ENCODE peak calls at places on chromosome 17, in five cellular contexts. One of them, this sample, is unnamed.

GRCh38 chr17:3685174-3685812 is 10.7 kb downstream of the P2RX5 start:
- DNase-seq in GM20000: no peak
- DNase-seq in stimulated activated CD8-positive, alpha-beta memory T cell treated with anti-CD3 and anti-CD28 coated beads, Interleukin-4, amount 100 ng/mL, for 1 hour: no peak
- DNase-seq in posterior cingulate gyrus: no peak
- DNase-seq in pancreas: no peak
- DNase-seq in this sample: no peak

GRCh38 chr17:77011173-77012011 is 129.4 kb upstream of the SEC14L1 start:
- DNase-seq in GM20000: no peak
- DNase-seq in pancreas: no peak
- DNase-seq in posterior cingulate gyrus: no peak
- DNase-seq in stimulated activated CD8-positive, alpha-beta memory T cell treated with anti-CD3 and anti-CD28 coated beads, Interleukin-4, amount 100 ng/mL, for 1 hour: no peak
- DNase-seq in this sample: no peak

GRCh38 chr17:40122944-40123810 is 1.4 kb downstream of the MSL1 start:
- DNase-seq in posterior cingulate gyrus: peak
- DNase-seq in pancreas: peak
- DNase-seq in GM20000: peak
- DNase-seq in stimulated activated CD8-positive, alpha-beta memory T cell treated with anti-CD3 and anti-CD28 coated beads, Interleukin-4, amount 100 ng/mL, for 1 hour: no peak
- DNase-seq in this sample: peak

GRCh38 chr17:62671553-62671952 is 44.1 kb downstream of the MRC2 start:
- DNase-seq in stimulated activated CD8-positive, alpha-beta memory T cell treated with anti-CD3 and anti-CD28 coated beads, Interleukin-4, amount 100 ng/mL, for 1 hour: no peak
- DNase-seq in pancreas: peak
- DNase-seq in GM20000: no peak
- DNase-seq in posterior cingulate gyrus: no peak
- DNase-seq in this sample: no peak

GRCh38 chr17:81641825-81642489 is 5.0 kb downstream of the TSPAN10 start:
- DNase-seq in GM20000: no peak
- DNase-seq in posterior cingulate gyrus: no peak
- DNase-seq in stimulated activated CD8-positive, alpha-beta memory T cell treated with anti-CD3 and anti-CD28 coated beads, Interleukin-4, amount 100 ng/mL, for 1 hour: no peak
- DNase-seq in pancreas: no peak
- DNase-seq in this sample: no peak

GRCh38 chr17:67477687-67478086 is 100.6 kb downstream of the PITPNC1 start:
- DNase-seq in posterior cingulate gyrus: no peak
- DNase-seq in stimulated activated CD8-positive, alpha-beta memory T cell treated with anti-CD3 and anti-CD28 coated beads, Interleukin-4, amount 100 ng/mL, for 1 hour: no peak
- DNase-seq in GM20000: no peak
- DNase-seq in pancreas: no peak
- DNase-seq in this sample: no peak

GRCh38 chr17:14926526-14927122 is 338.5 kb downstream of the PMP22 start:
- DNase-seq in pancreas: no peak
- DNase-seq in stimulated activated CD8-positive, alpha-beta memory T cell treated with anti-CD3 and anti-CD28 coated beads, Interleukin-4, amount 100 ng/mL, for 1 hour: peak
- DNase-seq in posterior cingulate gyrus: peak
- DNase-seq in GM20000: peak
- DNase-seq in this sample: no peak

GRCh38 chr17:57420674-57421392 is 164.5 kb downstream of the MSI2 start:
- DNase-seq in GM20000: no peak
- DNase-seq in posterior cingulate gyrus: no peak
- DNase-seq in pancreas: peak
- DNase-seq in stimulated activated CD8-positive, alpha-beta memory T cell treated with anti-CD3 and anti-CD28 coated beads, Interleukin-4, amount 100 ng/mL, for 1 hour: no peak
- DNase-seq in this sample: no peak

GRCh38 chr17:44599298-44600175 is 42.3 kb downstream of the FZD2 start:
- DNase-seq in pancreas: no peak
- DNase-seq in posterior cingulate gyrus: no peak
- DNase-seq in GM20000: no peak
- DNase-seq in stimulated activated CD8-positive, alpha-beta memory T cell treated with anti-CD3 and anti-CD28 coated beads, Interleukin-4, amount 100 ng/mL, for 1 hour: no peak
- DNase-seq in this sample: peak

GRCh38 chr17:31313982-31314787 is at the start of gene EVI2B:
- DNase-seq in posterior cingulate gyrus: no peak
- DNase-seq in GM20000: peak
- DNase-seq in stimulated activated CD8-positive, alpha-beta memory T cell treated with anti-CD3 and anti-CD28 coated beads, Interleukin-4, amount 100 ng/mL, for 1 hour: no peak
- DNase-seq in pancreas: no peak
- DNase-seq in this sample: no peak

GRCh38 chr17:22373911-22374310 is 681.6 kb downstream of the KCNJ18 start:
- DNase-seq in posterior cingulate gyrus: no peak
- DNase-seq in GM20000: peak
- DNase-seq in pancreas: no peak
- DNase-seq in stimulated activated CD8-positive, alpha-beta memory T cell treated with anti-CD3 and anti-CD28 coated beads, Interleukin-4, amount 100 ng/mL, for 1 hour: no peak
- DNase-seq in this sample: no peak

GRCh38 chr17:50660042-50660886 is 25.6 kb downstream of the ABCC3 start:
- DNase-seq in pancreas: no peak
- DNase-seq in GM20000: no peak
- DNase-seq in stimulated activated CD8-positive, alpha-beta memory T cell treated with anti-CD3 and anti-CD28 coated beads, Interleukin-4, amount 100 ng/mL, for 1 hour: no peak
- DNase-seq in posterior cingulate gyrus: no peak
- DNase-seq in this sample: no peak

GRCh38 chr17:28384281-28385036 is 13.0 kb downstream of the SARM1 start:
- DNase-seq in stimulated activated CD8-positive, alpha-beta memory T cell treated with anti-CD3 and anti-CD28 coated beads, Interleukin-4, amount 100 ng/mL, for 1 hour: peak
- DNase-seq in pancreas: peak
- DNase-seq in posterior cingulate gyrus: peak
- DNase-seq in GM20000: peak
- DNase-seq in this sample: peak

GRCh38 chr17:29546085-29546484 is 20.8 kb downstream of the ABHD15 start:
- DNase-seq in stimulated activated CD8-positive, alpha-beta memory T cell treated with anti-CD3 and anti-CD28 coated beads, Interleukin-4, amount 100 ng/mL, for 1 hour: no peak
- DNase-seq in pancreas: no peak
- DNase-seq in posterior cingulate gyrus: no peak
- DNase-seq in GM20000: no peak
- DNase-seq in this sample: no peak

GRCh38 chr17:66841328-66841727 is 6.4 kb downstream of the CACNG5 start:
- DNase-seq in GM20000: no peak
- DNase-seq in pancreas: no peak
- DNase-seq in posterior cingulate gyrus: no peak
- DNase-seq in stimulated activated CD8-positive, alpha-beta memory T cell treated with anti-CD3 and anti-CD28 coated beads, Interleukin-4, amount 100 ng/mL, for 1 hour: no peak
- DNase-seq in this sample: no peak

GRCh38 chr17:35373984-35374765 is 754 bp upstream of the SLFN11 start:
- DNase-seq in posterior cingulate gyrus: peak
- DNase-seq in stimulated activated CD8-positive, alpha-beta memory T cell treated with anti-CD3 and anti-CD28 coated beads, Interleukin-4, amount 100 ng/mL, for 1 hour: no peak
- DNase-seq in pancreas: peak
- DNase-seq in GM20000: peak
- DNase-seq in this sample: peak

GRCh38 chr17:77892469-77893143 is 65.9 kb upstream of the TNRC6C start:
- DNase-seq in GM20000: no peak
- DNase-seq in pancreas: no peak
- DNase-seq in stimulated activated CD8-positive, alpha-beta memory T cell treated with anti-CD3 and anti-CD28 coated beads, Interleukin-4, amount 100 ng/mL, for 1 hour: no peak
- DNase-seq in posterior cingulate gyrus: no peak
- DNase-seq in this sample: no peak

GRCh38 chr17:82859431-82860403 is 19.9 kb upstream of the ZNF750 start:
- DNase-seq in stimulated activated CD8-positive, alpha-beta memory T cell treated with anti-CD3 and anti-CD28 coated beads, Interleukin-4, amount 100 ng/mL, for 1 hour: no peak
- DNase-seq in pancreas: peak
- DNase-seq in GM20000: peak
- DNase-seq in posterior cingulate gyrus: no peak
- DNase-seq in this sample: no peak

GRCh38 chr17:27207073-27207511 is 86.8 kb upstream of the WSB1 start:
- DNase-seq in stimulated activated CD8-positive, alpha-beta memory T cell treated with anti-CD3 and anti-CD28 coated beads, Interleukin-4, amount 100 ng/mL, for 1 hour: no peak
- DNase-seq in GM20000: no peak
- DNase-seq in posterior cingulate gyrus: no peak
- DNase-seq in pancreas: no peak
- DNase-seq in this sample: no peak

GRCh38 chr17:30230596-30231125 is 4.8 kb downstream of the SLC6A4 start:
- DNase-seq in pancreas: no peak
- DNase-seq in stimulated activated CD8-positive, alpha-beta memory T cell treated with anti-CD3 and anti-CD28 coated beads, Interleukin-4, amount 100 ng/mL, for 1 hour: no peak
- DNase-seq in posterior cingulate gyrus: no peak
- DNase-seq in GM20000: no peak
- DNase-seq in this sample: no peak

GRCh38 chr17:83084214-83084613 is 4.8 kb downstream of the METRNL start:
- DNase-seq in pancreas: no peak
- DNase-seq in GM20000: no peak
- DNase-seq in stimulated activated CD8-positive, alpha-beta memory T cell treated with anti-CD3 and anti-CD28 coated beads, Interleukin-4, amount 100 ng/mL, for 1 hour: no peak
- DNase-seq in posterior cingulate gyrus: no peak
- DNase-seq in this sample: no peak

GRCh38 chr17:73292031-73292531 is 19.7 kb downstream of the CDC42EP4 start:
- DNase-seq in GM20000: no peak
- DNase-seq in stimulated activated CD8-positive, alpha-beta memory T cell treated with anti-CD3 and anti-CD28 coated beads, Interleukin-4, amount 100 ng/mL, for 1 hour: no peak
- DNase-seq in pancreas: peak
- DNase-seq in posterior cingulate gyrus: peak
- DNase-seq in this sample: no peak

This sample was measured in DMS79.